ENCODE peak calls at places on chromosomes 3 and 15, in seven cellular contexts. One of them, this sample, is unnamed.

GRCh38 chr15:35545316-35545824 is 595 bp downstream of the DPH6 start:
- DNase-seq in A549: peak; percentile 55
- DNase-seq in endodermal cell: no peak
- DNase-seq in HCT116: peak; percentile 21
- DNase-seq in adrenal gland: peak; percentile 51
- DNase-seq in GM12878: peak; percentile 16
- DNase-seq in cardiac muscle cell: peak; percentile 54
- DNase-seq in this sample: peak; percentile 49

GRCh38 chr3:59751606-59752005 is 701.8 kb upstream of the CFAP20DC start:
- DNase-seq in endodermal cell: no peak
- DNase-seq in A549: no peak
- DNase-seq in adrenal gland: no peak
- DNase-seq in GM12878: no peak
- DNase-seq in cardiac muscle cell: no peak
- DNase-seq in HCT116: no peak
- DNase-seq in this sample: no peak

GRCh38 chr3:75981401-75981800 is 196.1 kb upstream of the ZNF717 start:
- DNase-seq in adrenal gland: no peak
- DNase-seq in A549: no peak
- DNase-seq in endodermal cell: no peak
- DNase-seq in cardiac muscle cell: no peak
- DNase-seq in GM12878: no peak
- DNase-seq in HCT116: no peak
- DNase-seq in this sample: no peak

GRCh38 chr3:51949121-51949520 is 6.1 kb upstream of the GPR62 start:
- DNase-seq in HCT116: no peak
- DNase-seq in endodermal cell: no peak
- DNase-seq in adrenal gland: peak; percentile 4
- DNase-seq in cardiac muscle cell: no peak
- DNase-seq in GM12878: no peak
- DNase-seq in A549: no peak
- DNase-seq in this sample: no peak

GRCh38 chr15:100780208-100780800 is 99.3 kb upstream of the ALDH1A3 start:
- DNase-seq in A549: no peak
- DNase-seq in GM12878: no peak
- DNase-seq in cardiac muscle cell: no peak
- DNase-seq in adrenal gland: no peak
- DNase-seq in endodermal cell: peak; percentile 12
- DNase-seq in HCT116: no peak
- DNase-seq in this sample: no peak

GRCh38 chr3:69767571-69767970 is 28.3 kb downstream of the MITF start:
- DNase-seq in HCT116: no peak
- DNase-seq in GM12878: no peak
- DNase-seq in A549: no peak
- DNase-seq in cardiac muscle cell: no peak
- DNase-seq in adrenal gland: peak; percentile 74
- DNase-seq in endodermal cell: no peak
- DNase-seq in this sample: no peak

GRCh38 chr3:134464693-134465385 is 20.9 kb downstream of the ANAPC13 start:
- DNase-seq in endodermal cell: peak; percentile 57
- DNase-seq in cardiac muscle cell: no peak
- DNase-seq in GM12878: no peak
- DNase-seq in A549: no peak
- DNase-seq in adrenal gland: no peak
- DNase-seq in HCT116: no peak
- DNase-seq in this sample: no peak

GRCh38 chr3:66532613-66533012 is 31.8 kb upstream of the LRIG1 start:
- DNase-seq in endodermal cell: no peak
- DNase-seq in HCT116: no peak
- DNase-seq in GM12878: no peak
- DNase-seq in A549: no peak
- DNase-seq in adrenal gland: no peak
- DNase-seq in cardiac muscle cell: no peak
- DNase-seq in this sample: no peak

GRCh38 chr3:18111702-18112311 is 313.3 kb downstream of the SATB1 start:
- DNase-seq in HCT116: peak; percentile 34
- DNase-seq in adrenal gland: no peak
- DNase-seq in GM12878: peak; percentile 31
- DNase-seq in cardiac muscle cell: no peak
- DNase-seq in A549: no peak
- DNase-seq in endodermal cell: no peak
- DNase-seq in this sample: no peak

GRCh38 chr3:182716114-182716688 is 77.1 kb upstream of the ATP11B start:
- DNase-seq in adrenal gland: no peak
- DNase-seq in A549: no peak
- DNase-seq in GM12878: peak; percentile 38
- DNase-seq in cardiac muscle cell: peak; percentile 30
- DNase-seq in endodermal cell: no peak
- DNase-seq in HCT116: no peak
- DNase-seq in this sample: no peak

GRCh38 chr3:184335661-184336483 is 1.5 kb upstream of the FAM131A start:
- DNase-seq in HCT116: peak; percentile 61
- DNase-seq in GM12878: no peak
- DNase-seq in adrenal gland: peak; percentile 78
- DNase-seq in endodermal cell: peak; percentile 98
- DNase-seq in A549: peak; percentile 82
- DNase-seq in cardiac muscle cell: peak; percentile 88
- DNase-seq in this sample: peak; percentile 22

GRCh38 chr15:56176996-56177395 is 66.7 kb downstream of the RFX7 start:
- DNase-seq in GM12878: no peak
- DNase-seq in HCT116: peak; percentile 0
- DNase-seq in adrenal gland: no peak
- DNase-seq in endodermal cell: no peak
- DNase-seq in A549: peak; percentile 43
- DNase-seq in cardiac muscle cell: no peak
- DNase-seq in this sample: no peak

GRCh38 chr3:184011230-184011876 is 6.3 kb downstream of the ABCC5 start:
- DNase-seq in A549: no peak
- DNase-seq in HCT116: no peak
- DNase-seq in cardiac muscle cell: no peak
- DNase-seq in GM12878: no peak
- DNase-seq in adrenal gland: no peak
- DNase-seq in endodermal cell: no peak
- DNase-seq in this sample: no peak

GRCh38 chr3:18810306-18810661 is 338.0 kb upstream of the KCNH8 start:
- DNase-seq in cardiac muscle cell: no peak
- DNase-seq in HCT116: no peak
- DNase-seq in endodermal cell: no peak
- DNase-seq in GM12878: no peak
- DNase-seq in adrenal gland: no peak
- DNase-seq in A549: no peak
- DNase-seq in this sample: no peak

GRCh38 chr3:175940243-175940642 is 1081.1 kb downstream of the NAALADL2 start:
- DNase-seq in endodermal cell: no peak
- DNase-seq in adrenal gland: no peak
- DNase-seq in A549: no peak
- DNase-seq in GM12878: no peak
- DNase-seq in HCT116: no peak
- DNase-seq in cardiac muscle cell: no peak
- DNase-seq in this sample: no peak

GRCh38 chr3:44235604-44236484 is 5.8 kb upstream of the TOPAZ1 start:
- DNase-seq in A549: peak; percentile 83
- DNase-seq in HCT116: peak; percentile 79
- DNase-seq in GM12878: peak; percentile 11
- DNase-seq in cardiac muscle cell: peak; percentile 87
- DNase-seq in endodermal cell: peak; percentile 81
- DNase-seq in adrenal gland: peak; percentile 71
- DNase-seq in this sample: peak; percentile 81

GRCh38 chr15:64865126-64865997 is 23.6 kb downstream of the PLEKHO2 start:
- DNase-seq in GM12878: no peak
- DNase-seq in A549: no peak
- DNase-seq in cardiac muscle cell: no peak
- DNase-seq in HCT116: no peak
- DNase-seq in adrenal gland: no peak
- DNase-seq in endodermal cell: no peak
- DNase-seq in this sample: no peak

GRCh38 chr3:113272369-113272748 is 61.0 kb downstream of the BOC start:
- DNase-seq in cardiac muscle cell: no peak
- DNase-seq in endodermal cell: no peak
- DNase-seq in A549: no peak
- DNase-seq in HCT116: no peak
- DNase-seq in GM12878: no peak
- DNase-seq in adrenal gland: no peak
- DNase-seq in this sample: no peak

GRCh38 chr15:93072440-93073394 is 16.3 kb downstream of the RGMA start:
- DNase-seq in GM12878: no peak
- DNase-seq in endodermal cell: peak; percentile 95
- DNase-seq in adrenal gland: peak; percentile 53
- DNase-seq in cardiac muscle cell: peak; percentile 95
- DNase-seq in A549: peak; percentile 53
- DNase-seq in HCT116: peak; percentile 33
- DNase-seq in this sample: no peak

GRCh38 chr3:131217296-131217741 is 164.3 kb upstream of the NUDT16 start:
- DNase-seq in A549: peak; percentile 52
- DNase-seq in endodermal cell: no peak
- DNase-seq in adrenal gland: peak; percentile 61
- DNase-seq in cardiac muscle cell: no peak
- DNase-seq in HCT116: no peak
- DNase-seq in GM12878: no peak
- DNase-seq in this sample: peak; percentile 47

GRCh38 chr15:68489426-68489825 is 57.5 kb upstream of the ITGA11 start:
- DNase-seq in A549: no peak
- DNase-seq in cardiac muscle cell: no peak
- DNase-seq in adrenal gland: no peak
- DNase-seq in HCT116: no peak
- DNase-seq in endodermal cell: no peak
- DNase-seq in GM12878: no peak
- DNase-seq in this sample: no peak

GRCh38 chr15:77440378-77440999 is 19.8 kb downstream of the HMG20A start:
- DNase-seq in endodermal cell: no peak
- DNase-seq in adrenal gland: no peak
- DNase-seq in HCT116: no peak
- DNase-seq in A549: peak; percentile 20
- DNase-seq in cardiac muscle cell: no peak
- DNase-seq in GM12878: peak; percentile 48
- DNase-seq in this sample: no peak

GRCh38 chr15:91258436-91258779 is 158.4 kb downstream of the SV2B start:
- DNase-seq in HCT116: no peak
- DNase-seq in endodermal cell: peak; percentile 78
- DNase-seq in A549: peak; percentile 16
- DNase-seq in cardiac muscle cell: no peak
- DNase-seq in adrenal gland: peak; percentile 88
- DNase-seq in GM12878: no peak
- DNase-seq in this sample: no peak
- TF ChIP-seq CTCF in HCT116: peak; percentile 19
- TF ChIP-seq CTCF in endodermal cell: peak; percentile 68
- TF ChIP-seq CTCF in A549: no peak
- TF ChIP-seq CTCF in cardiac muscle cell: no peak
- TF ChIP-seq CTCF in adrenal gland: peak; percentile 30
- TF ChIP-seq CTCF in GM12878: no peak
- TF ChIP-seq CTCF in this sample: no peak

GRCh38 chr3:29430558-29430971 is 149.7 kb downstream of the RBMS3 start:
- DNase-seq in GM12878: no peak
- DNase-seq in cardiac muscle cell: no peak
- DNase-seq in HCT116: no peak
- DNase-seq in A549: peak; percentile 9
- DNase-seq in adrenal gland: no peak
- DNase-seq in endodermal cell: no peak
- DNase-seq in this sample: no peak
- H3K4me1 ChIP-seq in GM12878: no peaks in the 10 kb centered on the region
- H3K4me1 ChIP-seq in cardiac muscle cell: peaks cover 6% of the 10 kb centered on the region
- H3K4me1 ChIP-seq in HCT116: no peaks in the 10 kb centered on the region
- H3K4me1 ChIP-seq in A549: peaks cover 14% of the 10 kb centered on the region
- H3K4me1 ChIP-seq in adrenal gland: no peaks in the 10 kb centered on the region
- H3K4me1 ChIP-seq in endodermal cell: no peaks in the 10 kb centered on the region
- H3K4me1 ChIP-seq in this sample: peaks cover 7% of the 10 kb centered on the region

GRCh38 chr3:187014417-187014864 is 84.1 kb downstream of the ST6GAL1 start:
- DNase-seq in cardiac muscle cell: no peak
- DNase-seq in endodermal cell: no peak
- DNase-seq in A549: no peak
- DNase-seq in HCT116: no peak
- DNase-seq in GM12878: no peak
- DNase-seq in adrenal gland: no peak
- DNase-seq in this sample: no peak

GRCh38 chr3:187015903-187016638 is 85.7 kb downstream of the ST6GAL1 start:
- DNase-seq in HCT116: no peak
- DNase-seq in endodermal cell: no peak
- DNase-seq in cardiac muscle cell: no peak
- DNase-seq in adrenal gland: no peak
- DNase-seq in GM12878: peak; percentile 93
- DNase-seq in A549: no peak
- DNase-seq in this sample: no peak

GRCh38 chr3:187011915-187012314 is 81.6 kb downstream of the ST6GAL1 start:
- DNase-seq in cardiac muscle cell: no peak
- DNase-seq in GM12878: no peak
- DNase-seq in endodermal cell: no peak
- DNase-seq in A549: no peak
- DNase-seq in HCT116: no peak
- DNase-seq in adrenal gland: no peak
- DNase-seq in this sample: no peak

GRCh38 chr3:187013080-187013838 is 82.9 kb downstream of the ST6GAL1 start:
- DNase-seq in endodermal cell: no peak
- DNase-seq in HCT116: no peak
- DNase-seq in GM12878: no peak
- DNase-seq in A549: no peak
- DNase-seq in cardiac muscle cell: no peak
- DNase-seq in adrenal gland: no peak
- DNase-seq in this sample: no peak

DNA sequence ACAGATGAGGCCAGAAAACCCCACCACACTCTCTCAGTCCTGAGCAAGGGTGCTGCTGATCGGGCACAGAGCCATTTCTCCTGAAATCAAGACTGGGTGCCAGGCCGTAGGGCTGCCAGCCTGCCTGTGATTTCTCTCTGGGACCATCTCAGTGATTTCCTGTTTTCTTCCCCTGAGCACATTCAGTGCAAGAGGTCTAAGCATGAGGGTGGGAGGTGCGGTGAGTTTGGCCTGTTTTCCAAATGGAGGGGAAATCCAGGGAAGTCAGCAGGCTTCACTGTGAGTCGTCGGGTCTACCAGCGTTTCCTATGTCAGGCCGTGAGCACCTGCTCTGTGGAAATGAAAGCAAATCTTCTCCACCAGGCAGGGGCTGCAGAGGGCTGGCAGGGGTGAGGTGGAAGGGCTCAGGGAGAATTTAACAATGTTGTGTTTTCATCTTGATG is 82.3 kb downstream of the ST6GAL1 start:
- DNase-seq in endodermal cell: no peak
- DNase-seq in A549: no peak
- DNase-seq in cardiac muscle cell: no peak
- DNase-seq in HCT116: no peak
- DNase-seq in GM12878: no peak
- DNase-seq in adrenal gland: no peak
- DNase-seq in this sample: no peak
- H3K27ac ChIP-seq in endodermal cell: no peak overlapping the region
- H3K27ac ChIP-seq in A549: no peak overlapping the region
- H3K27ac ChIP-seq in cardiac muscle cell: peak overlapping the region; percentile 43
- H3K27ac ChIP-seq in HCT116: no peak overlapping the region
- H3K27ac ChIP-seq in GM12878: peak overlapping the region; percentile 80
- H3K27ac ChIP-seq in adrenal gland: peak overlapping the region; percentile 52
- H3K27ac ChIP-seq in this sample: no peak overlapping the region

GRCh38 chr15:62277816-62278394 is 112.8 kb upstream of the C2CD4B start:
- DNase-seq in HCT116: no peak
- DNase-seq in GM12878: no peak
- DNase-seq in adrenal gland: no peak
- DNase-seq in endodermal cell: no peak
- DNase-seq in A549: peak; percentile 11
- DNase-seq in cardiac muscle cell: no peak
- DNase-seq in this sample: no peak
- TF ChIP-seq CTCF in HCT116: no peak
- TF ChIP-seq CTCF in GM12878: no peak
- TF ChIP-seq CTCF in adrenal gland: no peak
- TF ChIP-seq CTCF in endodermal cell: peak; percentile 49
- TF ChIP-seq CTCF in A549: no peak
- TF ChIP-seq CTCF in cardiac muscle cell: no peak
- TF ChIP-seq CTCF in this sample: no peak